ENCODE peak calls at places on chromosome 1, in nine cellular contexts. W is small intestine, P is suprapubic skin, R is IMR-90, O is GM23248, H is cardiac muscle cell, E is uterus, V is heart right ventricle, S is body of pancreas. A is an unnamed sample.
A peak's percentile ranks its signal among the peaks of the same experiment; 100 is the strongest.

GRCh38 chr1:230867903-230868735 is at the start of gene C1orf198:
- DNase-seq in V (peak; percentile 75), P (peak; percentile 73), O (peak; percentile 83), W (peak; percentile 60), R (no peak), S (peak; percentile 68), E (peak; percentile 78), H (peak; percentile 55), A (peak; percentile 67)

GRCh38 chr1:1665815-1666251 is 7.0 kb upstream of the CDK11B start:
- DNase-seq in O (peak; percentile 21), P (peak; percentile 57), E (no peak), R (no peak), V (no peak), W (no peak), S (no peak), H (peak; percentile 13), A (no peak)

GRCh38 chr1:100358210-100358609 is 5.9 kb downstream of the CDC14A start:
- DNase-seq in O (peak; percentile 40), W (no peak), S (no peak), R (no peak), P (no peak), V (no peak), E (no peak), H (peak; percentile 31), A (peak; percentile 24)

GRCh38 chr1:233654667-233655432 is 40.9 kb downstream of the KCNK1 start:
- DNase-seq in P (no peak), H (peak; percentile 8), O (no peak), E (no peak), S (peak; percentile 4), W (peak; percentile 88), V (no peak), R (no peak), A (no peak)

GRCh38 chr1:68230901-68231626 is 1.3 kb downstream of the WLS start:
- DNase-seq in R (no peak), W (peak; percentile 20), S (peak; percentile 45), P (peak; percentile 74), V (peak; percentile 30), O (peak; percentile 63), H (peak; percentile 20), E (peak; percentile 37), A (no peak)

GRCh38 chr1:63688302-63688701 is 85.5 kb upstream of the ROR1 start:
- DNase-seq in H (peak; percentile 79), P (no peak), W (no peak), O (peak; percentile 80), E (no peak), R (peak; percentile 71), V (no peak), S (no peak), A (no peak)

GRCh38 chr1:223731076-223731770 is 18.9 kb downstream of the CAPN2 start:
- DNase-seq in W (no peak), O (peak; percentile 92), R (peak; percentile 78), H (peak; percentile 86), V (peak; percentile 66), P (peak; percentile 84), E (peak; percentile 70), S (no peak), A (no peak)

GRCh38 chr1:20476260-20477038 is 9.6 kb downstream of the CAMK2N1 start:
- DNase-seq in V (peak; percentile 36), R (no peak), E (peak; percentile 32), O (peak; percentile 27), P (no peak), W (peak; percentile 98), H (peak; percentile 69), S (peak; percentile 58), A (no peak)

GRCh38 chr1:246608616-246609376 is 42.5 kb downstream of the CNST start:
- DNase-seq in W (peak; percentile 55), O (peak; percentile 96), H (peak; percentile 95), R (peak; percentile 97), S (peak; percentile 93), E (peak; percentile 39), P (peak; percentile 85), V (peak; percentile 76), A (no peak)

GRCh38 chr1:154941332-154941995 is 4.9 kb upstream of the PMVK start:
- DNase-seq in W (no peak), H (no peak), R (no peak), E (no peak), O (no peak), P (no peak), V (no peak), S (peak; percentile 82), A (no peak)

GRCh38 chr1:228870041-228870713 is 134.9 kb downstream of the RHOU start:
- DNase-seq in V (no peak), S (no peak), R (no peak), W (no peak), H (no peak), P (no peak), E (no peak), O (no peak), A (no peak)

GRCh38 chr1:214958491-214958890 is 124.0 kb upstream of the KCNK2 start:
- DNase-seq in P (no peak), W (no peak), S (no peak), R (peak; percentile 20), V (no peak), H (no peak), O (peak; percentile 20), E (no peak), A (no peak)

GRCh38 chr1:202805886-202806511 is 2.2 kb downstream of the KDM5B start:
- DNase-seq in H (peak; percentile 25), R (peak; percentile 12), S (no peak), P (no peak), V (no peak), E (no peak), O (peak; percentile 60), W (no peak), A (no peak)

GRCh38 chr1:212600980-212601379 is 7.6 kb upstream of the ATF3 start:
- DNase-seq in P (no peak), S (no peak), O (peak; percentile 49), E (no peak), W (no peak), V (no peak), R (no peak), H (no peak), A (no peak)

GRCh38 chr1:182129398-182129797 is 67.9 kb upstream of the ZNF648 start:
- DNase-seq in S (peak; percentile 80), P (no peak), R (no peak), W (no peak), H (no peak), E (no peak), O (no peak), V (no peak), A (no peak)

GRCh38 chr1:41446851-41447610 is 37.5 kb downstream of the EDN2 start:
- DNase-seq in V (no peak), S (no peak), O (no peak), R (no peak), P (no peak), W (no peak), E (no peak), H (no peak), A (no peak)

DNA sequence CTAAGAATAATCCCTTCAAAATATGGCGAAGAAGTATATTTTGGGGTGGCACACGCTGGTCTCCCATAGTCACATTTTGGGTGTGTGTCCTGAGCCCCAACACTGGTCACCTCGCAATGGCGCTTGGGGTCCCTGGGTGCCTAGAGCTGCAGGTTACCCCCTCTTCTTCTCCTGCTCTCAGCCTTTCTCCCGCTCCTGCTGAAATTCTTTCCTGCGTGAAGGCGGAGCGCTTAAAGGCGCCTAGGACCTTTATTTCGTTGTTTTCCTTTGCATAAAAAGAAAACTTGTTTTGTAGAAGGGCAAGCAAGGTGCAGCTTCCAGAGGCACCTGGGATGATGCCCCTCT is 339 bp upstream of the PIK3CD start:
- DNase-seq in H (no peak), W (no peak), S (no peak), R (no peak), O (no peak), V (no peak), E (no peak), P (no peak), A (no peak)
- H3K4me3 ChIP-seq in H (peak overlapping the region; percentile 35), W (peak overlapping the region; percentile 69), S (no peak overlapping the region), R (peak overlapping the region; percentile 55), O (peak overlapping the region; percentile 73), V (peak overlapping the region; percentile 7), E (no peak overlapping the region), P (peak overlapping the region; percentile 59), A (peak overlapping the region; percentile 91)

GRCh38 chr1:18463984-18464664 is 16.6 kb upstream of the KLHDC7A start:
- DNase-seq in P (no peak), V (no peak), H (no peak), S (peak; percentile 84), W (peak; percentile 22), R (no peak), O (no peak), E (no peak), A (no peak)
- H3K27me3 ChIP-seq in P (peaks cover 38% of the 10 kb centered on the region), V (peaks cover 46% of the 10 kb centered on the region), H (no peaks in the 10 kb centered on the region), S (no peaks in the 10 kb centered on the region), W (no peaks in the 10 kb centered on the region), R (no peaks in the 10 kb centered on the region), O (no peaks in the 10 kb centered on the region), E (no peaks in the 10 kb centered on the region), A (no peaks in the 10 kb centered on the region)

GRCh38 chr1:42940851-42941639 is 17.6 kb downstream of the SLC2A1 start:
- DNase-seq in P (no peak), S (peak; percentile 37), R (peak; percentile 99), O (peak; percentile 97), H (peak; percentile 94), W (no peak), V (no peak), E (no peak), A (no peak)
- H3K4me1 ChIP-seq in P (peaks cover 99% of the 10 kb centered on the region), S (peaks cover 73% of the 10 kb centered on the region), R (peaks cover 74% of the 10 kb centered on the region), O (peaks cover 66% of the 10 kb centered on the region), H (peaks cover 27% of the 10 kb centered on the region), W (peaks cover 32% of the 10 kb centered on the region), V (peaks cover 90% of the 10 kb centered on the region), E (no peaks in the 10 kb centered on the region), A (peaks cover 96% of the 10 kb centered on the region)

GRCh38 chr1:18049228-18049627 is 58.4 kb upstream of the IGSF21 start:
- DNase-seq in R (no peak), H (no peak), E (no peak), S (no peak), W (no peak), V (no peak), O (no peak), P (no peak), A (no peak)

GRCh38 chr1:18041685-18042355 is 65.8 kb upstream of the IGSF21 start:
- DNase-seq in R (no peak), S (no peak), H (peak; percentile 2), P (no peak), O (no peak), V (no peak), E (no peak), W (no peak), A (no peak)

GRCh38 chr1:18045206-18045605 is 62.4 kb upstream of the IGSF21 start:
- DNase-seq in S (no peak), O (no peak), P (no peak), V (no peak), R (no peak), E (no peak), H (no peak), W (no peak), A (no peak)

GRCh38 chr1:18047122-18047521 is 60.5 kb upstream of the IGSF21 start:
- DNase-seq in H (no peak), S (no peak), W (no peak), P (no peak), V (no peak), E (no peak), O (no peak), R (no peak), A (no peak)

DNA sequence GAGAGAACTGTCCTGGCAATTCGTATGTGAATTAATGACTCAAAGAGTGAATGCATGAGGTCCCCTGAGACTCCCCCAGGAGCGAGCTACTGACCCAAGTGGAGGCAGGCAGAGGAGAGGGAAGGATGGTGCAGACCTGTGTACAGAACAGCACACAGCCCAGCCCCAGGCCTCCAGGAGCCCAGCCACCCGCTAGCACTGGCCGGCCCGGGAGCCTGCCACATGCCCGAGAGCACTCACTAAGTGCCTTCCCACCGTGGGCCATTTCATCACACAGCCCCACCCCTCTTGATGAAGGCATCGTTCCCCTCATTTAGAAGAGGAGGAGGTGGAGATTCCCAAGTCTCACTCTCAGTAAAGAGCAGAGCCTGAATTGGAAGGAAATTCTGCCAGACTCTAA is 61.9 kb upstream of the IGSF21 start:
- DNase-seq in S (no peak), O (no peak), V (no peak), W (no peak), H (no peak), E (no peak), R (no peak), P (no peak), A (no peak)
- H3K4me3 ChIP-seq in S (no peak overlapping the region), O (no peak overlapping the region), V (no peak overlapping the region), W (no peak overlapping the region), H (no peak overlapping the region), E (no peak overlapping the region), R (no peak overlapping the region), P (no peak overlapping the region), A (no peak overlapping the region)

A was measured in CD8-positive, alpha-beta memory T cell.